ENCODE peak calls at places on chromosomes 11 and 22, in five cellular contexts. N is IMR-90, U is suprapubic skin, A is tibial artery, S is nephron progenitor cell. K is an unnamed sample.
A peak's percentile ranks its signal among the peaks of the same experiment; 100 is the strongest.

GRCh38 chr11:111541209-111542061 is 915 bp downstream of the LAYN start:
- DNase-seq in S (peak; percentile 54), U (peak; percentile 68), N (peak; percentile 92), A (peak; percentile 72), K (peak; percentile 41)

GRCh38 chr11:79100093-79100704 is 340.6 kb downstream of the TENM4 start:
- DNase-seq in N (peak; percentile 55), S (peak; percentile 49), U (no peak), A (peak; percentile 58), K (peak; percentile 76)

GRCh38 chr22:23608583-23608982 is 23.5 kb downstream of the DRICH1 start:
- DNase-seq in A (no peak), U (no peak), N (peak; percentile 39), S (peak; percentile 85), K (no peak)

GRCh38 chr11:79026803-79027445 is 413.9 kb downstream of the TENM4 start:
- DNase-seq in A (no peak), U (no peak), N (peak; percentile 51), S (no peak), K (no peak)

GRCh38 chr11:16933756-16934603 is 80.2 kb downstream of the PLEKHA7 start:
- DNase-seq in A (no peak), U (no peak), N (no peak), S (no peak), K (no peak)

GRCh38 chr11:27392715-27393114 is 29.7 kb upstream of the CCDC34 start:
- DNase-seq in A (no peak), N (peak; percentile 90), S (no peak), U (no peak), K (no peak)

GRCh38 chr22:46795845-46796565 is 33.6 kb downstream of the TBC1D22A start:
- DNase-seq in U (no peak), N (no peak), A (peak; percentile 39), S (no peak), K (no peak)

GRCh38 chr11:114606003-114606801 is 10.6 kb upstream of the NXPE4 start:
- DNase-seq in A (no peak), U (no peak), S (no peak), N (peak; percentile 3), K (no peak)

GRCh38 chr11:57800444-57801184 is 39.0 kb downstream of the CTNND1 start:
- DNase-seq in N (peak; percentile 74), U (no peak), S (peak; percentile 11), A (no peak), K (peak; percentile 76)

GRCh38 chr22:45639747-45640102 is 31.9 kb upstream of the ATXN10 start:
- DNase-seq in A (no peak), N (no peak), S (no peak), U (no peak), K (no peak)

GRCh38 chr11:70713988-70714665 is 315.8 kb downstream of the CTTN start:
- DNase-seq in S (no peak), U (no peak), N (no peak), A (no peak), K (no peak)

GRCh38 chr11:74695705-74696280 is 35.4 kb downstream of the CHRDL2 start:
- DNase-seq in N (no peak), U (no peak), A (no peak), S (no peak), K (no peak)

GRCh38 chr22:30277547-30278344 is 11.1 kb upstream of the OSM start:
- DNase-seq in S (no peak), N (peak; percentile 80), U (no peak), A (no peak), K (no peak)

GRCh38 chr11:117395476-117395875 is 67.8 kb downstream of the CEP164 start:
- DNase-seq in N (no peak), A (peak; percentile 25), S (no peak), U (no peak), K (no peak)

GRCh38 chr11:106424111-106424510 is 346.6 kb downstream of the AASDHPPT start:
- DNase-seq in A (no peak), U (no peak), S (no peak), N (peak; percentile 83), K (no peak)

GRCh38 chr11:41235670-41236069 is 223.8 kb downstream of the LRRC4C start:
- DNase-seq in A (no peak), N (no peak), U (no peak), S (no peak), K (no peak)

GRCh38 chr11:126878892-126879291 is 121.7 kb downstream of the KIRREL3 start:
- DNase-seq in S (no peak), A (no peak), N (no peak), U (no peak), K (no peak)

GRCh38 chr11:1100417-1101245 is 26.0 kb downstream of the MUC2 start:
- DNase-seq in N (no peak), U (no peak), A (no peak), S (no peak), K (no peak)

GRCh38 chr22:36775966-36776669 is at the start of gene IFT27:
- DNase-seq in U (peak; percentile 99), A (peak; percentile 100), N (peak; percentile 100), S (peak; percentile 94), K (peak; percentile 100)

GRCh38 chr22:17734197-17734596 is 40.1 kb downstream of the BID start:
- DNase-seq in U (no peak), N (peak; percentile 87), A (peak; percentile 1), S (no peak), K (peak; percentile 51)

GRCh38 chr11:70771099-70771885 is 373.0 kb downstream of the CTTN start:
- DNase-seq in A (peak; percentile 40), N (no peak), S (no peak), U (no peak), K (no peak)

GRCh38 chr11:8604078-8604723 is 10.2 kb upstream of the STK33 start:
- DNase-seq in S (peak; percentile 62), U (no peak), A (peak; percentile 71), N (peak; percentile 100), K (peak; percentile 67)

GRCh38 chr22:29309332-29310064 is 3.0 kb downstream of the GAS2L1 start:
- DNase-seq in U (peak; percentile 69), N (no peak), S (no peak), A (peak; percentile 81), K (peak; percentile 36)

GRCh38 chr22:47328550-47329243 is 566.2 kb downstream of the TBC1D22A start:
- DNase-seq in S (no peak), U (no peak), A (no peak), N (peak; percentile 96), K (no peak)

GRCh38 chr11:74686792-74687191 is 44.4 kb downstream of the CHRDL2 start:
- DNase-seq in S (no peak), A (no peak), U (no peak), N (peak; percentile 82), K (no peak)

GRCh38 chr11:83241291-83241946 is 44.7 kb downstream of the CCDC90B start:
- DNase-seq in S (peak; percentile 48), A (no peak), U (no peak), N (peak; percentile 77), K (peak; percentile 34)

GRCh38 chr11:43243901-43244300 is 67.9 kb upstream of the API5 start:
- DNase-seq in U (no peak), S (peak; percentile 4), N (no peak), A (no peak), K (no peak)

GRCh38 chr11:330694-331314 is 10.1 kb upstream of the IFITM3 start:
- DNase-seq in N (no peak), A (peak; percentile 64), S (no peak), U (peak; percentile 55), K (no peak)

GRCh38 chr22:27474711-27475547 is 326.6 kb downstream of the MN1 start:
- DNase-seq in N (peak; percentile 94), A (no peak), U (no peak), S (no peak), K (no peak)

GRCh38 chr11:111749646-111750045 is 16.5 kb downstream of the PPP2R1B start:
- DNase-seq in U (no peak), S (no peak), A (no peak), N (no peak), K (no peak)

GRCh38 chr11:94790771-94791180 is 22.6 kb downstream of the AMOTL1 start:
- DNase-seq in A (no peak), S (no peak), N (peak; percentile 55), U (no peak), K (no peak)

GRCh38 chr11:113166280-113166679 is 148.1 kb upstream of the TTC12 start:
- DNase-seq in S (no peak), U (no peak), A (no peak), N (no peak), K (no peak)

GRCh38 chr11:64084962-64085710 is 49.4 kb downstream of the FLRT1 start:
- DNase-seq in A (no peak), U (no peak), S (peak; percentile 43), N (no peak), K (no peak)

GRCh38 chr11:126104420-126104819 is 41.8 kb upstream of the CDON start:
- DNase-seq in A (no peak), N (no peak), S (peak; percentile 68), U (no peak), K (no peak)

GRCh38 chr11:34417203-34417602 is 21.5 kb upstream of the CAT start:
- DNase-seq in S (no peak), A (no peak), N (no peak), U (no peak), K (no peak)
- TF ChIP-seq CTCF in S (no peak), A (no peak), N (peak; percentile 4), U (no peak), K (no peak)

GRCh38 chr11:19326499-19326898 is 85.8 kb upstream of the E2F8 start:
- DNase-seq in S (no peak), A (no peak), N (peak; percentile 29), U (no peak), K (no peak)
- TF ChIP-seq CTCF in S (no peak), A (peak; percentile 26), N (peak; percentile 52), U (no peak), K (no peak)

DNA sequence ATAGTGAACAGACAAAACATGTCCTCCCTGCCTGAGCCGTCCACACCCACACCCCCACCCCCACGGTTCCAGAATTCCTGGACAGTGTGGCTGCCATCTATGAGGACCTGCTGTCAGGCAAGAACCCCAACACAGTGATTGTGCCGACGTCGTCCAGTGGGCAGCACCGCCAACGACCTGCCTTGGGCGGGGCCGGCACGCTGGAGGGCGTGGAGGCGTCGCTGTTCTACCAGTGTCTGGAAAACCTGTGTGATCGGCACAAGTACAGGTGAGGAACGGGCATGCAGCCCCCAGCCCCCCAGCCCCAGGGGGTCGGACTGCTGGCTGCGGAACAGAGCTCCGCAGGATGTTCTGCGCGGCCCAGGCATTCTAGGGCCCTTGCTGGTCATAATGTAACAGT is 19.7 kb downstream of the ARFGAP2 start:
- DNase-seq in S (no peak), A (no peak), U (no peak), N (no peak), K (no peak)
- TF ChIP-seq CTCF in S (no peak), A (no peak), U (no peak), N (no peak), K (no peak)

GRCh38 chr11:67199751-67200150 is 66.5 kb upstream of the GRK2 start:
- DNase-seq in A (no peak), S (no peak), U (no peak), N (no peak), K (no peak)

GRCh38 chr11:67194096-67194495 is 72.2 kb upstream of the GRK2 start:
- DNase-seq in A (no peak), S (no peak), U (no peak), N (no peak), K (no peak)

GRCh38 chr11:67197606-67198005 is 68.7 kb upstream of the GRK2 start:
- DNase-seq in S (no peak), N (no peak), A (no peak), U (no peak), K (no peak)

DNA sequence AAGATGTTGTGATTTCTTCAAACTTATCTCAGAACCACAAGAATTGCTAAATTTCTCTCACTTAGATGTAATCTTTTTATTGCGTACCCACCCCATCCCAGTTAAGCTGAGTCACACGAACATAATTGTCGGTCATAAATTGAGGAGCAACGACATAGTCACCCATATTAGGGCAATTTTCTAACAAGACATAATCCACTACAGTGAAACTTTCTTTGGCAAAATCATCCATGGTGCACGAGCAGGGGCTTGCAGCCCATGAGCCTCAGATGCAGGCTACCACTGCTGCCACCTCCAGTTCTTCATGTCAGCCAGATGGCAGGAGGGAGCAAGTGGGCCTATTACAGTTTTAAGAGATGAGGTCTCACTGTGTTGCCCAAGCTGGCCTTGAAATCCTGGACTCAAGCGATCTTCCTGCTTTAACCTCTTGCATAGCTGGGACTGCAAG is 70.3 kb upstream of the GRK2 start:
- DNase-seq in A (no peak), U (no peak), N (peak; percentile 23), S (no peak), K (no peak)
- TF ChIP-seq CTCF in A (no peak), U (no peak), N (no peak), S (no peak), K (no peak)

K was measured in GM13976.